ENCODE peak calls at places on chromosomes 1 and 21, in seven cellular contexts. D, W, M, U, Y, N and X are unnamed samples.

GRCh38 chr1:29708818-29709710 is 472.7 kb downstream of the PTPRU start:
- DNase-seq in D (no peak), W (no peak), M (peak; percentile 47), U (no peak), Y (no peak), N (peak; percentile 89), X (no peak)

GRCh38 chr1:167881786-167882185 is 32.1 kb downstream of the ADCY10 start:
- DNase-seq in D (no peak), W (no peak), M (no peak), U (no peak), Y (no peak), N (peak; percentile 66), X (no peak)

GRCh38 chr1:55007626-55008025 is 8.9 kb downstream of the BSND start:
- DNase-seq in D (no peak), W (no peak), M (peak; percentile 60), U (no peak), Y (no peak), N (peak; percentile 87), X (no peak)

GRCh38 chr1:212118167-212118871 is 82.8 kb downstream of the DTL start:
- DNase-seq in D (no peak), W (no peak), M (peak; percentile 88), U (no peak), Y (no peak), N (no peak), X (no peak)

GRCh38 chr1:200367841-200368534 is 41.8 kb downstream of the ZNF281 start:
- DNase-seq in D (peak; percentile 33), W (no peak), M (peak; percentile 86), U (no peak), Y (no peak), N (peak; percentile 41), X (no peak)

GRCh38 chr1:150696590-150696989 is 364 bp downstream of the GOLPH3L start:
- DNase-seq in D (no peak), W (no peak), M (no peak), U (no peak), Y (no peak), N (peak; percentile 28), X (no peak)

GRCh38 chr1:113676524-113676923 is 82.8 kb downstream of the PHTF1 start:
- DNase-seq in D (no peak), W (no peak), M (no peak), U (no peak), Y (no peak), N (no peak), X (no peak)

GRCh38 chr21:29072873-29073221 is 601 bp downstream of the CCT8 start:
- DNase-seq in D (no peak), W (no peak), M (peak; percentile 56), U (no peak), Y (no peak), N (peak; percentile 56), X (no peak)

GRCh38 chr1:212718499-212718898 is 18.9 kb upstream of the BATF3 start:
- DNase-seq in D (no peak), W (no peak), M (peak; percentile 59), U (no peak), Y (no peak), N (peak; percentile 44), X (no peak)

GRCh38 chr1:201499191-201499590 is 7.7 kb downstream of the CSRP1 start:
- DNase-seq in D (no peak), W (no peak), M (no peak), U (no peak), Y (no peak), N (no peak), X (no peak)

GRCh38 chr1:222768592-222768991 is 31.6 kb downstream of the FAM177B start:
- DNase-seq in D (no peak), W (no peak), M (no peak), U (no peak), Y (no peak), N (no peak), X (no peak)

GRCh38 chr1:1058921-1059493 is 15.1 kb downstream of the RNF223 start:
- DNase-seq in D (no peak), W (peak; percentile 58), M (no peak), U (no peak), Y (no peak), N (peak; percentile 48), X (no peak)

GRCh38 chr1:38973659-38974437 is 17.2 kb upstream of the AKIRIN1 start:
- DNase-seq in D (no peak), W (no peak), M (no peak), U (peak; percentile 29), Y (no peak), N (no peak), X (no peak)

GRCh38 chr1:166693673-166694297 is 145.5 kb upstream of the POGK start:
- DNase-seq in D (no peak), W (no peak), M (no peak), U (no peak), Y (no peak), N (no peak), X (no peak)

GRCh38 chr1:218304281-218305039 is 19.4 kb downstream of the RRP15 start:
- DNase-seq in D (peak; percentile 3), W (no peak), M (peak; percentile 79), U (peak; percentile 74), Y (peak; percentile 78), N (no peak), X (peak; percentile 24)

GRCh38 chr1:59316497-59317128 is 19.7 kb downstream of the FGGY start:
- DNase-seq in D (no peak), W (no peak), M (peak; percentile 89), U (no peak), Y (no peak), N (no peak), X (no peak)

GRCh38 chr1:244862354-244862698 is 2.0 kb downstream of the HNRNPU start:
- DNase-seq in D (no peak), W (peak; percentile 23), M (no peak), U (no peak), Y (no peak), N (peak; percentile 25), X (no peak)

GRCh38 chr1:53603431-53603830 is 135.5 kb downstream of the GLIS1 start:
- DNase-seq in D (no peak), W (no peak), M (no peak), U (no peak), Y (no peak), N (no peak), X (no peak)

GRCh38 chr1:17569200-17570139 is 30.0 kb downstream of the ARHGEF10L start:
- DNase-seq in D (peak; percentile 74), W (no peak), M (peak; percentile 74), U (peak; percentile 84), Y (peak; percentile 88), N (peak; percentile 71), X (no peak)

GRCh38 chr1:116817582-116818064 is 63.4 kb downstream of the CD2 start:
- DNase-seq in D (no peak), W (peak; percentile 82), M (peak; percentile 32), U (no peak), Y (no peak), N (peak; percentile 62), X (no peak)

GRCh38 chr1:246795094-246795671 is 71.0 kb downstream of the SCCPDH start:
- DNase-seq in D (no peak), W (no peak), M (no peak), U (no peak), Y (no peak), N (no peak), X (no peak)

GRCh38 chr1:43432907-43433306 is 20.8 kb downstream of the HYI start:
- DNase-seq in D (no peak), W (no peak), M (no peak), U (no peak), Y (no peak), N (no peak), X (no peak)